ENCODE peak calls at places on chromosomes 5 and 9, in four cellular contexts. M, A, Q and F are unnamed samples.

GRCh38 chr9:108684288-108685025 is 171.3 kb downstream of the ACTL7B start:
- DNase-seq in M (no peak), A (no peak), Q (no peak), F (no peak)

GRCh38 chr9:136975624-136976023 is 1.7 kb upstream of the PTGDS start:
- DNase-seq in A (peak; percentile 81), Q (no peak), M (peak; percentile 42), F (peak; percentile 40)

GRCh38 chr5:157917909-157918809 is 59.2 kb upstream of the CLINT1 start:
- DNase-seq in Q (no peak), M (peak; percentile 58), A (peak; percentile 56), F (peak; percentile 70)

GRCh38 chr5:64811050-64811640 is 42.4 kb downstream of the CWC27 start:
- DNase-seq in M (peak; percentile 57), Q (no peak), A (no peak), F (peak; percentile 76)

GRCh38 chr5:57889558-57889957 is 406.9 kb upstream of the ACTBL2 start:
- DNase-seq in Q (no peak), A (no peak), M (peak; percentile 9), F (no peak)

GRCh38 chr5:2187156-2187555 is 304.4 kb upstream of the IRX4 start:
- DNase-seq in M (no peak), A (no peak), Q (no peak), F (no peak)

GRCh38 chr9:99385814-99386279 is 163.8 kb downstream of the SEC61B start:
- DNase-seq in M (no peak), A (peak; percentile 48), Q (no peak), F (no peak)

GRCh38 chr5:126450388-126450787 is 27.2 kb downstream of the GRAMD2B start:
- DNase-seq in M (no peak), Q (no peak), A (no peak), F (peak; percentile 33)

GRCh38 chr9:20863910-20864309 is 167.5 kb downstream of the HACD4 start:
- DNase-seq in Q (no peak), A (no peak), M (no peak), F (no peak)

GRCh38 chr5:66807743-66808142 is 211.6 kb downstream of the MAST4 start:
- DNase-seq in Q (no peak), M (peak; percentile 7), A (no peak), F (no peak)

GRCh38 chr9:111597852-111598729 is 1.4 kb downstream of the PTGR1 start:
- DNase-seq in A (peak; percentile 66), Q (peak; percentile 32), M (peak; percentile 55), F (peak; percentile 79)
- TF ChIP-seq POLR2A in A (no peak), Q (no peak), M (no peak), F (no peak)

GRCh38 chr5:122779451-122779850 is 4.6 kb downstream of the SNX2 start:
- DNase-seq in A (no peak), Q (no peak), M (no peak), F (no peak)
- TF ChIP-seq POLR2A in A (no peak), Q (no peak), M (no peak), F (no peak)

DNA sequence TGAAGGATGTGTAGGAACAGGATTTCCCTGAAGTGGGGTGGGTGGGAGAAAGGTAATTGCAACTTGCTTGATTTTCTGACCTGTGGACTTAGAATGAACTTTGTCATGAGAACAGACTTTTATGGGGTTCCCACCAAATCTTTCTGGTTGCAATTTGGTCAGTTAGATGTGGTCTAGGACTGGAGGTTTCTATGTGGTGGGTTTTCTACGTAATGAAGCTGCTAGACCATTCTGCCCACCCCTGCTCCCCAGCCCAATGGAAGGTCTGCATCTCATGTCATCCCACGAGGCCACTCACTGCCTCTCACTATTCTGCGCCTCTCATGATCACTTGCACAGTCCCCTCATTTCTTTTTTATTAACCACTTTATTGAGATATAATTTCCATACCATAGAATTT is 37.9 kb upstream of the GZMA start:
- DNase-seq in Q (no peak), A (no peak), M (no peak), F (no peak)
- TF ChIP-seq POLR2A in Q (no peak), A (no peak), M (no peak), F (no peak)

DNA sequence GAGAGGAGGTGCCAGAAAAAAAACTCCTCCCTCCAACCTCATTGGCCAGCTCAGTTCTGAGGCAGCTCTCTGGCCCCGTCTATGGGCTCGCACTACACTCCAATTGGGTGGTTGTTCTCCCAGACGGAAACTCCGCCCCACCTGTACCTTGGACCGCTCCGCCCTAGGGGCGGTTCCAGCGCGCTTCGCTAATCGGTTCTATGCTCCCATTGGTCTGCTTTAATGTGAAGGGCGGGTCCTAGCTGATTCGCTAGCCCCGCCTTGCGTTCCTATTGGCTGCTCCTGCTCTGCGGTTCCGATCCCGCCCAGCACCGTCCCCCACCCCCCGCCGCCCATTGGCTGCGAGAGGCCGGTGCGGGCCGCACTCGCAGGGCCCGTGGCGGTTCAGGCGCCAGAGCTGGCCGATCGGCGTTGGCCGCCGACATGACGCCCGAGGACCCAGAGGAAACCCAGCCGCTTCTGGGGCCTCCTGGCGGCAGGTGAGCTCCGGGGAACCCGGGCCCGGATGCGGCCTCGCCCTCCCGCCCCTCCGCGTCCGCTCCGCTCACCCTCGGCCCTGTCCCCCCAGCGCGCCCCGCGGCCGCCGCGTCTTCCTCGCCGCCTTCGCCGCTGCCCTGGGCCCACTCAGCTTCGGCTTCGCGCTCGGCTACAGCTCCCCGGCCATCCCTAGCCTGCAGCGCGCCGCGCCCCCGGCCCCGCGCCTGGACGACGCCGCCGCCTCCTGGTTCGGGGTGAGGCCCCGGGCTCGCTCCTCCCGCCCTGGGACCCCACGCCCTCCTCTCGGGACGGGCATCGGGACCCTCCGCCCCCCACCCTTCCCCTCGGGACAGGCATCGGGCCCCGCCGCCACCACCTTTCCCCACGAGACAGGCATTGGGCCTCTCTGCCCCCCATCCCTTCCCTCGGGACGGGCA is at the start of gene SLC2A8:
- DNase-seq in A (peak; percentile 99), M (peak; percentile 99), Q (peak; percentile 90), F (peak; percentile 98)
- TF ChIP-seq POLR2A in A (peak; percentile 87), M (no peak), Q (peak; percentile 4), F (no peak)

GRCh38 chr5:181259283-181259682 is 1.7 kb downstream of the TRIM52 start:
- DNase-seq in Q (no peak), A (no peak), M (no peak), F (no peak)

GRCh38 chr5:181260720-181261319 is at the start of gene TRIM52:
- DNase-seq in A (peak; percentile 95), Q (peak; percentile 70), M (peak; percentile 91), F (no peak)

GRCh38 chr5:181259974-181260719 is 796 bp downstream of the TRIM52 start:
- DNase-seq in A (no peak), Q (no peak), M (no peak), F (no peak)

GRCh38 chr5:181263633-181264032 is 2.7 kb upstream of the TRIM52 start:
- DNase-seq in A (no peak), M (no peak), Q (no peak), F (no peak)

DNA sequence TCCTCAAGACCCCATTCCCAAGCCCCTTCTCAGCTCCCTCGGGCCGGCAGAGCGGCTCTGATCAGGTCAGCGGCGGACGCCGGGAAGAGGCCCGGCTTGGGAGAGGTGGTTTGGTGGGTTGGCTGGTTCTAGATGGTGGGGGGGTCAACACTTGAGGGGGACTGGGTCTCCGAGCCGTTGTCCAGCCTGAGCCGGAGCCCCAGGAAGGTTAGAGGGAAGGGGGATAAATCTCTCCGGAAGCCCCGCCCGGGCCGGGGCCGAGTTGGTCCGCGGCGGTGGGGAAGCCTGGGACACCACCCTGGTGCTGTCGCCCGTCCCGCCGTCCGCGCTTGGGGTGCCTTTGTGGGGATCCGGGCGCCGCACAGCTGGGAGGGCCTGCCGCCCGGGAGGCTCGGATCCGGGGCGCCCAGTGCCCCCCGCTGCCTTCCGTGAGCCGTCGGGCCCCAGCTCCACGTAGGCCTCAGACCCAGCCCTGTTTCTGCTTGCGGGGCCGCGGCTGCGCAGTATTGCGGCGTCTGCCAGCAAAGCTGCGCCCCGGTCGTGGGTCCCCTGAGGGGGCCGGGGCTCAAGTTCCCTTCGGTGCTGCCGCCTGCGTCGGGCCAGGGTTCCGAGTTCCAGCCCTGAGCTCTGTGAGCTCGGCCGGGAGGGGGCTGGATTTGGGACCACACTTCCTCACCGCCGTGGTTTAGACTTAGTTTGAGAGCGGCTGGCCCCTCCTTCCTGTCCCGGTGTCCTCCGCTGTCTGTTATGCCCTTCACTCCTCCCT is 560 bp upstream of the TRIM52 start:
- DNase-seq in A (peak; percentile 84), Q (peak; percentile 45), M (peak; percentile 61), F (no peak)
- TF ChIP-seq POLR2A in A (peak; percentile 61), Q (peak; percentile 78), M (peak; percentile 73), F (peak; percentile 60)

GRCh38 chr5:151068571-151069197 is 12.2 kb downstream of the TNIP1 start:
- DNase-seq in Q (no peak), M (no peak), A (no peak), F (no peak)
- TF ChIP-seq POLR2A in Q (no peak), M (no peak), A (no peak), F (no peak)

GRCh38 chr5:138470322-138471285 is 5.3 kb downstream of the EGR1 start:
- DNase-seq in Q (no peak), M (no peak), A (no peak), F (no peak)
- TF ChIP-seq POLR2A in Q (no peak), M (no peak), A (no peak), F (no peak)

GRCh38 chr9:127916665-127917581 is at the start of gene ST6GALNAC4:
- DNase-seq in M (peak; percentile 70), Q (peak; percentile 94), A (peak; percentile 94), F (peak; percentile 98)
- TF ChIP-seq POLR2A in M (no peak), Q (peak; percentile 74), A (peak; percentile 45), F (peak; percentile 65)

GRCh38 chr9:73156593-73157187 is 5.0 kb downstream of the ANXA1 start:
- DNase-seq in M (no peak), A (no peak), Q (no peak), F (no peak)
- TF ChIP-seq POLR2A in M (no peak), A (no peak), Q (no peak), F (no peak)

DNA sequence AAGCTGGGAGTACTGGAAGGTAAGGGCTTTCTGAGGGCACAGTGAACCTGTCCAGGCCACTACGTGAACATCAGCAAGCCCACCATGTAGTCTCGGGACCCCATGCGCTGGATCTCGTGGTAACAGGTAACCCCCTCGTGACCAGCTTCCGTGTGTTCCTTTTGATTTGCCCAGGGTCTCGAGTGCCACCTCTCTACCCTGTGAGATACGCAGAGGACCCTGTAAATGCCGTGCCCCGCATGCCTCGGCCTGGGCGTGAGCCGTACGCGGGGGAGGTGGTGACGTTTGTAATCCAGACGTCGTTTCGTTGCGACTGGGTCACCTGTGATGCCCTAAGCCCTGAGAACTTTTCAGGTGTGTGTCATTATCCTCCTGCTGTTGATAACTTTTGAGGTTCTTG is 45.5 kb downstream of the TENT4A start:
- DNase-seq in A (no peak), M (no peak), Q (no peak), F (no peak)
- TF ChIP-seq POLR2A in A (no peak), M (no peak), Q (no peak), F (no peak)